ENCODE peak calls at places on chromosomes 16 and 17, in seven cellular contexts. O is MM.1S, P is OCI-LY7, N is HCT116, T is Karpas-422, M is hepatocyte, Z is PC-3. B is an unnamed sample.

GRCh38 chr16:48734220-48734619 is 124.2 kb upstream of the N4BP1 start:
- DNase-seq in O (no peak), P (no peak), N (no peak), T (no peak), M (no peak), Z (no peak), B (no peak)

GRCh38 chr16:27402964-27403600 is 1.1 kb downstream of the IL21R start:
- DNase-seq in O (no peak), P (peak; percentile 85), N (no peak), T (no peak), M (no peak), Z (no peak), B (no peak)

GRCh38 chr16:67298277-67298676 is 18.9 kb downstream of the PLEKHG4 start:
- DNase-seq in O (no peak), P (no peak), N (no peak), T (no peak), M (no peak), Z (no peak), B (no peak)

GRCh38 chr16:70380919-70381603 is 34.4 kb downstream of the DDX19A start:
- DNase-seq in O (peak; percentile 99), P (peak; percentile 98), N (peak; percentile 93), T (peak; percentile 99), M (peak; percentile 98), Z (peak; percentile 94), B (peak; percentile 100)

GRCh38 chr16:88854306-88855111 is 2.2 kb downstream of the GALNS start:
- DNase-seq in O (no peak), P (peak; percentile 49), N (no peak), T (no peak), M (no peak), Z (no peak), B (no peak)

GRCh38 chr16:47927330-47927729 is 228.5 kb downstream of the ABCC12 start:
- DNase-seq in O (no peak), P (no peak), N (no peak), T (no peak), M (no peak), Z (peak; percentile 67), B (no peak)

GRCh38 chr17:59783221-59784016 is 76.0 kb downstream of the VMP1 start:
- DNase-seq in O (no peak), P (peak; percentile 55), N (peak; percentile 80), T (no peak), M (no peak), Z (peak; percentile 74), B (no peak)

GRCh38 chr16:24758986-24759385 is 29.5 kb downstream of the TNRC6A start:
- DNase-seq in O (no peak), P (no peak), N (no peak), T (no peak), M (no peak), Z (no peak), B (no peak)

GRCh38 chr16:27085182-27085581 is 18.5 kb downstream of the C16orf82 start:
- DNase-seq in O (no peak), P (no peak), N (no peak), T (no peak), M (no peak), Z (no peak), B (peak; percentile 45)

GRCh38 chr17:81044428-81044763 is 9.4 kb downstream of the BAIAP2 start:
- DNase-seq in O (no peak), P (no peak), N (no peak), T (no peak), M (no peak), Z (no peak), B (no peak)

GRCh38 chr17:59859444-59860025 is 33.2 kb downstream of the TUBD1 start:
- DNase-seq in O (peak; percentile 52), P (peak; percentile 47), N (no peak), T (peak; percentile 74), M (no peak), Z (peak; percentile 85), B (no peak)

GRCh38 chr17:42513686-42514085 is 22.4 kb upstream of the NAGLU start:
- DNase-seq in O (no peak), P (no peak), N (no peak), T (no peak), M (no peak), Z (no peak), B (no peak)

GRCh38 chr17:58270476-58271290 is 10.1 kb downstream of the MPO start:
- DNase-seq in O (no peak), P (peak; percentile 11), N (peak; percentile 43), T (peak; percentile 52), M (no peak), Z (peak; percentile 31), B (peak; percentile 64)

GRCh38 chr16:72467157-72467759 is 295.3 kb upstream of the PMFBP1 start:
- DNase-seq in O (peak; percentile 44), P (peak; percentile 46), N (peak; percentile 28), T (peak; percentile 74), M (peak; percentile 60), Z (peak; percentile 54), B (peak; percentile 81)

GRCh38 chr16:76579277-76579676 is 302.1 kb downstream of the CNTNAP4 start:
- DNase-seq in O (no peak), P (no peak), N (no peak), T (no peak), M (no peak), Z (no peak), B (peak; percentile 23)

GRCh38 chr17:27521281-27522027 is 65.2 kb downstream of the KSR1 start:
- DNase-seq in O (no peak), P (no peak), N (no peak), T (no peak), M (no peak), Z (no peak), B (no peak)

GRCh38 chr17:57484826-57485565 is 228.7 kb downstream of the MSI2 start:
- DNase-seq in O (peak; percentile 67), P (no peak), N (no peak), T (no peak), M (no peak), Z (no peak), B (no peak)

GRCh38 chr16:5349101-5349500 is 251.5 kb upstream of the EEF2KMT start:
- DNase-seq in O (no peak), P (no peak), N (no peak), T (no peak), M (no peak), Z (no peak), B (no peak)

GRCh38 chr16:70757183-70757582 is 43.8 kb downstream of the VAC14 start:
- DNase-seq in O (no peak), P (no peak), N (no peak), T (no peak), M (no peak), Z (no peak), B (no peak)

GRCh38 chr16:70696952-70697600 is 11.2 kb upstream of the MTSS2 start:
- DNase-seq in O (no peak), P (no peak), N (no peak), T (no peak), M (no peak), Z (peak; percentile 67), B (no peak)

GRCh38 chr17:53032861-53033271 is 789.9 kb upstream of the KIF2B start:
- DNase-seq in O (peak; percentile 79), P (peak; percentile 34), N (peak; percentile 4), T (peak; percentile 51), M (peak; percentile 89), Z (peak; percentile 60), B (peak; percentile 93)

GRCh38 chr17:8282345-8282744 is 6.1 kb upstream of the RANGRF start:
- DNase-seq in O (no peak), P (no peak), N (no peak), T (no peak), M (no peak), Z (no peak), B (no peak)

GRCh38 chr16:57534881-57535658 is 1.3 kb downstream of the CCDC102A start:
- DNase-seq in O (no peak), P (no peak), N (no peak), T (no peak), M (no peak), Z (no peak), B (no peak)

GRCh38 chr17:21194688-21195087 is 19.3 kb downstream of the TMEM11 start:
- DNase-seq in O (no peak), P (no peak), N (no peak), T (no peak), M (no peak), Z (no peak), B (no peak)

GRCh38 chr17:33484559-33484958 is 191.5 kb upstream of the ASIC2 start:
- DNase-seq in O (no peak), P (no peak), N (no peak), T (no peak), M (no peak), Z (no peak), B (no peak)
- H3K9me2 ChIP-seq in O (no peaks in the 10 kb centered on the region), P (no peaks in the 10 kb centered on the region), N (no peaks in the 10 kb centered on the region), T (no peaks in the 10 kb centered on the region), M (no peaks in the 10 kb centered on the region), Z (no peaks in the 10 kb centered on the region), B (no peaks in the 10 kb centered on the region)

DNA sequence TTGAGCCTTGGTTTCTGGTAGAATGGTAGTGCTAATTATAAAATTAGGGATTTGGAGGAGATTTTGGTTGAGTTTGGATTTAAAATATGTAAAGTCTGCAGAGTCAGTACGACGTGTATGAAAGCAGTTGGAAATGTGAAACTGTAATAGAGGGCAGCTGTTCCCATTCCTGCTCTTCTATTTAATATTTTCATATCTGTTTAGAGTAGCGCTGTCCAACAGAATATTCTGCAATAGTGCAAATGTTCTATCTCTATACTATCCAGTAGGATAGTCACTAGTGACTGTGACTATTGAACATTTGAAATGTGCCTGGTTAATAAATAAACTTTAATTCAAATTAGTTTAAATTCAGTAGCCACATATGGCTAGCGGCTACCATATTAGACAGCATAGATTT is 443.4 kb upstream of the SOX9 start:
- DNase-seq in O (no peak), P (no peak), N (no peak), T (no peak), M (no peak), Z (no peak), B (no peak)
- H3K9me2 ChIP-seq in O (no peaks in the 10 kb centered on the region), P (no peaks in the 10 kb centered on the region), N (no peaks in the 10 kb centered on the region), T (no peaks in the 10 kb centered on the region), M (no peaks in the 10 kb centered on the region), Z (no peaks in the 10 kb centered on the region), B (peaks cover 6% of the 10 kb centered on the region)

GRCh38 chr17:13978478-13978877 is 90.8 kb upstream of the COX10 start:
- DNase-seq in O (no peak), P (no peak), N (no peak), T (no peak), M (no peak), Z (no peak), B (peak; percentile 14)
- H3K9me2 ChIP-seq in O (no peaks in the 10 kb centered on the region), P (no peaks in the 10 kb centered on the region), N (no peaks in the 10 kb centered on the region), T (peaks cover 6% of the 10 kb centered on the region), M (no peaks in the 10 kb centered on the region), Z (peaks cover 3% of the 10 kb centered on the region), B (peaks cover 44% of the 10 kb centered on the region)

DNA sequence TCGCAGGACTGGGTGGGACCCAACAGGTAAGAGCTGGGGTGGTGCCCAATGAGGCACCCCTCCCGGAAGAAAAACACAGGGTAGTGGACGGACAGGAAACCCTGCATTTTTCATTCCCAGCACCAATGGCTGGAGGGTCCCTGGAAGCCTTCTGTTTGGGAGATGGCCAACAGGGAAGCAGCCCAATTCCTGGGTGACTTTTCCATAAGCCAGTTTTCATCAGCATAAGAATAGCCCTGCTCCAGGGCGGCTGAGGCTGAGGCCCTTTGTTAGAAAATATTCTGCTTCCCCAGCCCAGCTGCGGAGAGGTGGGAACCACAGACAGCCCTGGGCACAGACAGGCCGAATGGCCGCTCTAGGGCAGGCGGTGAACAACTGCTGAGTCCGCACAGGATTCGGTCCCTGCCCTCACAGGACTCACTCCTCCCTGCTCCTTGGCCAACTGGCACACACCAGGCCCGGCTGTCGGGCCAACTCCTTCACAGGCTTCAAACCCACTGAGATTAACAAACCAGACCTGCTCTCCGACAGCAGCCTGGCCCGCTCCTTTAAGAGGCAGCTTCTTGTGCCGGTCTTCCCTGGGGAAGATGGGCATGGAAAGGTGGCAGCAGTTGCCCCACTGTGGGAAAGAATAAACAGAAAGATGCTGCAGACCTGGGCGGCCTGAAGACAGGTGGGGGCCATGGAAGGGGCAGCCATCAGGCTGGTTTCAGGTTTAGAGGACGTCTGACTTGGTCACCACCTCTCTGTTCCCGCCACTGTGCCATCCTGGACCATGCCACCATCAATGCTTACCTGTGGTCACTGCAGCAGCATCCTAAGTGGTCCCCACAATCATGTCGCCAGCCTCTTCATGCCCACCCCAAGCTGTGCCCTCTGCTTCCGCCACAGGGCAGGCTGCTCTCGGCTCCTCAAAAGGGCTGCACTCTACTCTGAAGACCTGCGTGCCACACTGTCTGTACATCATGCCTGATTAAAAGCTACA is 10.1 kb downstream of the SMIM5 start:
- DNase-seq in O (no peak), P (no peak), N (no peak), T (no peak), M (no peak), Z (peak; percentile 39), B (peak; percentile 68)
- H3K9me2 ChIP-seq in O (no peaks in the 10 kb centered on the region), P (no peaks in the 10 kb centered on the region), N (no peaks in the 10 kb centered on the region), T (no peaks in the 10 kb centered on the region), M (no peaks in the 10 kb centered on the region), Z (no peaks in the 10 kb centered on the region), B (peaks cover 3% of the 10 kb centered on the region)

B was measured in GM23338.